ENCODE peak calls at places on chromosomes 13 and 19, in four cellular contexts. M is T-helper 17 cell; B is HS-5; Q is activated T-cell treated with anti-CD3 and anti-CD28 coated beads, Interleukin-2, amount 50 U/mL, for 72 hours. O is an unnamed sample.

GRCh38 chr19:53333071-53333465 is 481 bp upstream of the ZNF845 start:
- DNase-seq in M (no peak), B (no peak), Q (peak; percentile 35), O (no peak)

GRCh38 chr13:105627270-105627669 is 908.2 kb downstream of the EFNB2 start:
- DNase-seq in M (no peak), B (no peak), Q (no peak), O (no peak)

GRCh38 chr13:46736568-46736967 is 60.4 kb downstream of the ESD start:
- DNase-seq in M (no peak), B (no peak), Q (no peak), O (no peak)

GRCh38 chr19:34577056-34577455 is 95.5 kb downstream of the WTIP start:
- DNase-seq in M (no peak), B (no peak), Q (no peak), O (no peak)

GRCh38 chr19:30880551-30880950 is 468.7 kb downstream of the TSHZ3 start:
- DNase-seq in M (no peak), B (no peak), Q (no peak), O (no peak)

GRCh38 chr19:53586277-53586691 is 45.5 kb upstream of the DPRX start:
- DNase-seq in M (no peak), B (no peak), Q (no peak), O (no peak)

GRCh38 chr19:19224852-19225494 is 13.2 kb downstream of the NCAN start:
- DNase-seq in M (peak; percentile 61), B (no peak), Q (peak; percentile 84), O (peak; percentile 25)

GRCh38 chr13:75481176-75482069 is 546 bp downstream of the TBC1D4 start:
- DNase-seq in M (no peak), B (no peak), Q (peak; percentile 24), O (no peak)

GRCh38 chr13:73602295-73602694 is 531.9 kb downstream of the KLF12 start:
- DNase-seq in M (no peak), B (no peak), Q (no peak), O (peak; percentile 56)

GRCh38 chr13:58343081-58343480 is 711.5 kb downstream of the PCDH17 start:
- DNase-seq in M (no peak), B (peak; percentile 13), Q (no peak), O (no peak)

GRCh38 chr19:38718747-38719543 is 25.3 kb downstream of the CAPN12 start:
- DNase-seq in M (no peak), B (no peak), Q (no peak), O (peak; percentile 41)

GRCh38 chr13:74270018-74270417 is 135.8 kb upstream of the KLF12 start:
- DNase-seq in M (no peak), B (no peak), Q (no peak), O (peak; percentile 95)

GRCh38 chr13:83499286-83499685 is 383.0 kb downstream of the SLITRK1 start:
- DNase-seq in M (no peak), B (no peak), Q (no peak), O (no peak)

GRCh38 chr19:7885818-7886217 is 2.5 kb upstream of the LRRC8E start:
- DNase-seq in M (no peak), B (no peak), Q (no peak), O (no peak)

GRCh38 chr13:45817833-45818232 is 33.7 kb downstream of the SIAH3 start:
- DNase-seq in M (no peak), B (no peak), Q (no peak), O (no peak)

GRCh38 chr13:110012102-110012739 is 225.8 kb upstream of the IRS2 start:
- DNase-seq in M (no peak), B (peak; percentile 60), Q (no peak), O (peak; percentile 96)

GRCh38 chr19:56111601-56112312 is 9.3 kb downstream of the ZNF787 start:
- DNase-seq in M (no peak), B (no peak), Q (peak; percentile 59), O (no peak)

GRCh38 chr19:824885-825284 is 2.8 kb upstream of the AZU1 start:
- DNase-seq in M (no peak), B (no peak), Q (no peak), O (no peak)

GRCh38 chr19:676343-677105 is at the start of gene FSTL3:
- DNase-seq in M (no peak), B (no peak), Q (no peak), O (no peak)

GRCh38 chr19:41537789-41538188 is 38.2 kb upstream of the CEACAM21 start:
- DNase-seq in M (no peak), B (no peak), Q (no peak), O (no peak)

GRCh38 chr13:40662866-40663265 is 3.6 kb downstream of the FOXO1 start:
- DNase-seq in M (no peak), B (no peak), Q (peak; percentile 42), O (no peak)

GRCh38 chr13:51856027-51856736 is 5.6 kb upstream of the CCDC70 start:
- DNase-seq in M (no peak), B (no peak), Q (no peak), O (peak; percentile 33)

GRCh38 chr13:39385621-39386231 is 217.3 kb downstream of the LHFPL6 start:
- DNase-seq in M (no peak), B (no peak), Q (no peak), O (no peak)

GRCh38 chr13:113148940-113149503 is 9.4 kb upstream of the PROZ start:
- DNase-seq in M (no peak), B (no peak), Q (no peak), O (no peak)

GRCh38 chr19:12696366-12697335 is at the start of gene FBXW9:
- DNase-seq in M (peak; percentile 89), B (peak; percentile 67), Q (peak; percentile 96), O (peak; percentile 83)

GRCh38 chr13:28492527-28493367 is 2.2 kb downstream of the FLT1 start:
- DNase-seq in M (no peak), B (no peak), Q (peak; percentile 73), O (no peak)

GRCh38 chr19:54650108-54650666 is 12.6 kb upstream of the LILRB4 start:
- DNase-seq in M (no peak), B (no peak), Q (no peak), O (no peak)

GRCh38 chr19:38714354-38714778 is 29.9 kb downstream of the CAPN12 start:
- DNase-seq in M (no peak), B (no peak), Q (no peak), O (no peak)

GRCh38 chr13:45142440-45143345 is 22.4 kb downstream of the GTF2F2 start:
- DNase-seq in M (no peak), B (no peak), Q (no peak), O (peak; percentile 52)

GRCh38 chr19:8577247-8577646 is at the start of gene MYO1F:
- DNase-seq in M (no peak), B (no peak), Q (peak; percentile 23), O (no peak)

GRCh38 chr19:16325161-16325527 is 518 bp downstream of the KLF2 start:
- DNase-seq in M (peak; percentile 37), B (no peak), Q (peak; percentile 41), O (no peak)

GRCh38 chr13:39616087-39616694 is 13.2 kb upstream of the LHFPL6 start:
- DNase-seq in M (no peak), B (no peak), Q (peak; percentile 44), O (peak; percentile 22)

GRCh38 chr19:5891938-5892771 is 11.4 kb downstream of the NDUFA11 start:
- DNase-seq in M (no peak), B (no peak), Q (peak; percentile 30), O (no peak)